ENCODE peak calls at places on chromosomes 3 and 15, in ten cellular contexts. A is adrenal gland; U is foreskin fibroblast; R is CD8-positive, alpha-beta T cell; N is coronary artery; P is nephron progenitor cell; V is epithelial cell of esophagus; B is glutamatergic neuron; S is uterus; I is Panc1. O is an unnamed sample.

GRCh38 chr15:68303134-68303533 is 25.6 kb downstream of the FEM1B start:
- DNase-seq in A (no peak), U (no peak), R (no peak), N (peak), P (no peak), V (no peak), B (no peak), S (no peak), I (no peak), O (no peak)

GRCh38 chr15:80958818-80959495 is 30.7 kb downstream of the MESD start:
- DNase-seq in A (no peak), U (no peak), R (no peak), N (no peak), P (no peak), V (no peak), B (no peak), S (no peak), I (no peak), O (no peak)

GRCh38 chr3:168086541-168087260 is 9.0 kb downstream of the GOLIM4 start:
- DNase-seq in A (no peak), U (no peak), R (no peak), N (no peak), P (no peak), V (no peak), B (no peak), S (no peak), I (no peak), O (no peak)

GRCh38 chr15:48866141-48866563 is 11.8 kb upstream of the EID1 start:
- DNase-seq in A (no peak), U (peak), R (no peak), N (no peak), P (no peak), V (no peak), B (no peak), S (peak), I (no peak), O (no peak)

GRCh38 chr3:157913052-157913451 is 193.2 kb downstream of the SHOX2 start:
- DNase-seq in A (no peak), U (peak), R (no peak), N (no peak), P (no peak), V (peak), B (no peak), S (no peak), I (no peak), O (no peak)

GRCh38 chr3:154324919-154325318 is 632 bp upstream of the DHX36 start:
- DNase-seq in A (no peak), U (peak), R (peak), N (no peak), P (no peak), V (no peak), B (no peak), S (no peak), I (no peak), O (no peak)

GRCh38 chr3:175270199-175270837 is 411.2 kb downstream of the NAALADL2 start:
- DNase-seq in A (no peak), U (peak), R (no peak), N (no peak), P (no peak), V (peak), B (no peak), S (no peak), I (no peak), O (no peak)

GRCh38 chr3:102006812-102007485 is 157.6 kb downstream of the NFKBIZ start:
- DNase-seq in A (no peak), U (peak), R (no peak), N (no peak), P (no peak), V (peak), B (no peak), S (peak), I (peak), O (no peak)

GRCh38 chr3:100893590-100893989 is 99.6 kb downstream of the ABI3BP start:
- DNase-seq in A (peak), U (peak), R (no peak), N (no peak), P (peak), V (peak), B (peak), S (no peak), I (no peak), O (no peak)

GRCh38 chr3:100896994-100897393 is 96.2 kb downstream of the ABI3BP start:
- DNase-seq in A (no peak), U (no peak), R (no peak), N (no peak), P (no peak), V (no peak), B (no peak), S (no peak), I (no peak), O (no peak)

GRCh38 chr3:100893108-100893507 is 100.1 kb downstream of the ABI3BP start:
- DNase-seq in A (peak), U (no peak), R (no peak), N (no peak), P (no peak), V (peak), B (no peak), S (no peak), I (no peak), O (no peak)

GRCh38 chr3:100891827-100892226 is 101.4 kb downstream of the ABI3BP start:
- DNase-seq in A (no peak), U (no peak), R (no peak), N (no peak), P (no peak), V (no peak), B (no peak), S (no peak), I (no peak), O (no peak)

GRCh38 chr3:100891033-100891432 is 102.2 kb downstream of the ABI3BP start:
- DNase-seq in A (no peak), U (peak), R (no peak), N (no peak), P (no peak), V (peak), B (no peak), S (no peak), I (no peak), O (no peak)
- TF ChIP-seq CTCF in A (no peak), U (peak), R (no peak), N (no peak), P (no peak), V (no peak), B (no peak), S (no peak), I (no peak), O (no peak)

GRCh38 chr3:79516795-79517194 is 251.0 kb downstream of the ROBO1 start:
- DNase-seq in A (no peak), U (no peak), R (no peak), N (no peak), P (no peak), V (peak), B (no peak), S (no peak), I (no peak), O (no peak)

GRCh38 chr3:79515072-79515471 is 252.7 kb downstream of the ROBO1 start:
- DNase-seq in A (no peak), U (no peak), R (no peak), N (no peak), P (no peak), V (no peak), B (no peak), S (no peak), I (no peak), O (no peak)

GRCh38 chr3:79521221-79521848 is 246.5 kb downstream of the ROBO1 start:
- DNase-seq in A (no peak), U (peak), R (no peak), N (no peak), P (peak), V (peak), B (no peak), S (no peak), I (peak), O (no peak)

GRCh38 chr3:79517766-79518413 is 249.9 kb downstream of the ROBO1 start:
- DNase-seq in A (no peak), U (peak), R (no peak), N (no peak), P (peak), V (peak), B (peak), S (no peak), I (no peak), O (no peak)
- TF ChIP-seq CTCF in A (no peak), U (peak), R (no peak), N (no peak), P (peak), V (peak), B (peak), S (no peak), I (peak), O (no peak)

DNA sequence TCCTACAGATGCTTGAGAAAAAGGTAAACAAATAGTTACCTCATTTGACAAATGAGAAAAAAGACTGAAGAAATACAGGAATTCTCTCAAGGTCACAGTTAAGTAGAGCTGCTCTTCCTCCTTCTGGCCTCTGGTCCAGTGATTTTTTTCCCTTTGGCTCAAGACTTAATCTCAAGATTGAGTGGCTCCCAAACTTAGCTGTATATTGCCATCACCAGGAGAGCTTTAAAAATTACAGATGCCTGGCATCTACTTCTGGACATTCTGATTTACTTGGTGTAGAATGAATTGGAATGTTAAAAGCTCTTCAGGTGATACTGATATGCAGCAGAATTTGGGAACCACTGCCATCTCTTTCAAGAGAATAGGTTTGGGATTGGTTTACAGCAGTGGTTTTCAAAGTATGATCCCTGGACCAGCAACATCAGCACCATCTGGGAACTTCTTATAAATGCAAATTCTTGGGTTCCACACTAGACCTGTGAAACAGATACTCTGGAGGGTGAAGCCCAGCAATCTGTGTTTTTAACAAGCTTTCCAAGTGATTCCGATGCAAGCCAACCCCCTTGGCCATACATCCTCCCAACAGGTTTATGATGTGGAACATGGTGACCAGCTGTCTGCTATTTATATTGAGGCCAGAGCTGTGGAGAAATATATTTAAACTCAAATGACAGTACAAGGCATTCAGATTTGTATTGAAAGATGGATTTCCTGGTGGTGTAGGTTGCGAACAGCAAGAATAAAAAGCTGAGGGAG is 333.0 kb upstream of the RARB start:
- DNase-seq in A (no peak), U (no peak), R (no peak), N (no peak), P (peak), V (no peak), B (no peak), S (no peak), I (no peak), O (no peak)
- TF ChIP-seq CTCF in A (no peak), U (no peak), R (no peak), N (no peak), P (no peak), V (no peak), B (no peak), S (no peak), I (no peak), O (no peak)

DNA sequence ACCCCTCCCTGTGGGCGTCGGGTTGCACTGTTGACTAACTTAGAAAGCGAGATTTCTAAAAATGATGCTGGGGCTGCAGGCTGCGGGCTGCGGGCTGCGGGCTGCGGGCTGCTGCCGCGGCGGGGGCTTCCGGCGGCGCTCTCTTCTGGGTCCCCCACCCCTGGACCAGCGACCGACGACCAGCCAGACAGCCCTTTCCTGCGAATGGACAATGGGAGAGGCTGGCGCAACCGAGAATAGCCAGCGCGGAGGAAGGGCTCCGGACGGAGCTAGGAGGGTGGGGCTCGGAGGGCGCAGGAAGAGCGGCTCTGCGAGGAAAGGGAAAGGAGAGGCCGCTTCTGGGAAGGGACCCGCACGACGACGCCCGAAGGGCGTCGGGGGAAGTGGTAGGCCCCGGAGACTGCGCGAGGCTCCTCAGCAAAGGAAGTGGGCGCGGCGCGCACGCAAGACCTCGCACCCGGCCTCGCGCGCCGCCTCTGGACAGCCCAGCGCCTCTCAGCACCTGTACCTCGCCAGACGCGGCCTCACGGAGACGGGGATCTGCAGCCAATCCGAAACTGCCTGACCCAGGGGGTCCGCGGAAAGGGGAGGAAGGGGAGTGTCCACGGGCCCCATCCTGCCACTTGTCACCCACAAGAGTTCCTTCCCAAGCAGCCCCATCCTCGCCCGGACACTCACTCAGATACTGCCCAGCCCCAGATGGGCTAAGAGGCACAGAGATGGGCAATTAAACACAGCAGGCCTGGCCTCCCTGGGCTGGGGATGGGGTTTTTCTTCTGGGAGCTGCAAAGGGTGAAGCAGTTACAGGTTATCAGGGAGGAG is 70.7 kb downstream of the SLC12A8 start:
- DNase-seq in A (peak), U (peak), R (peak), N (peak), P (peak), V (peak), B (peak), S (peak), I (no peak), O (peak)
- TF ChIP-seq CTCF in A (peak), U (peak), R (peak), N (no peak), P (no peak), V (peak), B (no peak), S (peak), I (no peak), O (peak)

O was measured in natural killer cell.